ENCODE peak calls at places on chromosome X, in six cellular contexts. Q is aorta; V is effector memory CD4-positive, alpha-beta T cell; P is heart right ventricle; J is mesendoderm; S is mesenchymal stem cell. M is an unnamed sample. For H3K4me1, the result is how much of the 10 kb centered on the place peaks cover.

GRCh38 chrX:53686151-53686885 is at the start of gene HUWE1:
- DNase-seq in V (peak), Q (peak), S (peak), P (peak), J (peak), M (peak)

GRCh38 chrX:107629533-107629909 is 1.2 kb downstream of the PRPS1 start:
- DNase-seq in P (no peak), J (peak), S (peak), Q (no peak), V (no peak), M (no peak)

GRCh38 chrX:27555514-27555913 is 34.6 kb upstream of the DCAF8L2 start:
- DNase-seq in P (no peak), S (peak), J (peak), Q (no peak), V (no peak), M (no peak)

GRCh38 chrX:24069877-24070276 is 15.1 kb downstream of the EIF2S3 start:
- DNase-seq in P (no peak), J (no peak), S (no peak), Q (no peak), V (no peak), M (no peak)

GRCh38 chrX:65677954-65678469 is 10.6 kb downstream of the MSN start:
- DNase-seq in S (peak), V (no peak), J (no peak), P (peak), Q (peak), M (no peak)

GRCh38 chrX:153400146-153401132 is 711 bp downstream of the PNMA6E start:
- DNase-seq in V (peak), Q (no peak), S (peak), P (no peak), J (peak), M (no peak)

GRCh38 chrX:71667328-71668247 is at the start of gene LOC101059915:
- DNase-seq in S (no peak), J (no peak), P (no peak), Q (no peak), V (no peak), M (no peak)

GRCh38 chrX:48458711-48459110 is 11.3 kb downstream of the SLC38A5 start:
- DNase-seq in Q (no peak), J (no peak), P (no peak), S (no peak), V (no peak), M (peak)

GRCh38 chrX:107712231-107713204 is 63.1 kb downstream of the TSC22D3 start:
- DNase-seq in V (no peak), S (peak), P (no peak), J (no peak), Q (peak), M (no peak)

GRCh38 chrX:4936315-4936714 is 1222.9 kb upstream of the PRKX start:
- DNase-seq in P (no peak), S (no peak), Q (no peak), J (no peak), V (no peak), M (no peak)

GRCh38 chrX:94053575-94053974 is 379.6 kb downstream of the FAM133A start:
- DNase-seq in P (no peak), S (no peak), Q (no peak), J (no peak), V (no peak), M (no peak)

GRCh38 chrX:151984328-151984727 is 9.9 kb upstream of the GABRE start:
- DNase-seq in J (no peak), P (no peak), Q (no peak), S (peak), V (no peak), M (no peak)

GRCh38 chrX:81286608-81287007 is 84.7 kb downstream of the SH3BGRL start:
- DNase-seq in V (no peak), J (no peak), Q (no peak), S (no peak), P (no peak), M (no peak)

GRCh38 chrX:38817004-38817703 is 15.9 kb downstream of the MID1IP1 start:
- DNase-seq in Q (peak), J (peak), V (no peak), P (peak), S (peak), M (peak)

GRCh38 chrX:6813836-6814370 is 279.0 kb upstream of the VCX3A start:
- DNase-seq in J (peak), V (no peak), Q (no peak), P (no peak), S (no peak), M (no peak)

GRCh38 chrX:16807976-16808542 is 21.8 kb downstream of the TXLNG start:
- DNase-seq in S (peak), P (no peak), J (peak), V (no peak), Q (no peak), M (no peak)

GRCh38 chrX:1720826-1721225 is 106.0 kb downstream of the ASMT start:
- DNase-seq in S (no peak), J (no peak), Q (no peak), V (no peak), P (no peak), M (no peak)

GRCh38 chrX:150347471-150347870 is 15.6 kb upstream of the MAMLD1 start:
- DNase-seq in Q (no peak), J (no peak), P (no peak), V (no peak), S (no peak), M (no peak)

GRCh38 chrX:72713130-72713529 is 976 bp downstream of the PHKA1 start:
- DNase-seq in S (no peak), V (no peak), J (no peak), P (no peak), Q (no peak), M (no peak)

GRCh38 chrX:45133465-45133864 is 67.2 kb downstream of the DIPK2B start:
- DNase-seq in V (no peak), S (no peak), Q (no peak), J (no peak), P (no peak), M (no peak)

GRCh38 chrX:25013593-25014365 is 2.0 kb downstream of the ARX start:
- DNase-seq in V (no peak), S (no peak), J (no peak), P (no peak), Q (no peak), M (no peak)

GRCh38 chrX:4809571-4809970 is 1096.1 kb upstream of the PRKX start:
- DNase-seq in P (no peak), V (no peak), Q (no peak), S (no peak), J (no peak), M (no peak)

GRCh38 chrX:15849555-15849954 is 5.1 kb downstream of the AP1S2 start:
- DNase-seq in P (no peak), V (no peak), Q (no peak), J (peak), S (peak), M (no peak)

GRCh38 chrX:68827848-68828562 is 816 bp upstream of the EFNB1 start:
- DNase-seq in J (peak), S (peak), Q (peak), V (peak), P (peak), M (peak)

GRCh38 chrX:9897761-9898161 is 69.4 kb upstream of the CLDN34 start:
- DNase-seq in V (no peak), J (no peak), Q (no peak), S (peak), P (no peak), M (no peak)

GRCh38 chrX:22300130-22300529 is 27.4 kb downstream of the CBLL2 start:
- DNase-seq in P (peak), S (peak), J (peak), Q (no peak), V (no peak), M (no peak)

GRCh38 chrX:83469551-83469950 is 38.5 kb upstream of the POU3F4 start:
- DNase-seq in J (peak), S (no peak), Q (no peak), V (no peak), P (no peak), M (no peak)

GRCh38 chrX:63967541-63967940 is 182.5 kb upstream of the ARHGEF9 start:
- DNase-seq in Q (no peak), S (no peak), V (no peak), P (no peak), J (peak), M (no peak)

GRCh38 chrX:121307441-121307840 is 260.0 kb downstream of the GLUD2 start:
- DNase-seq in J (no peak), S (no peak), V (no peak), Q (no peak), P (no peak), M (no peak)

GRCh38 chrX:8607326-8607725 is 124.6 kb downstream of the ANOS1 start:
- DNase-seq in S (no peak), V (no peak), J (peak), P (no peak), Q (no peak), M (no peak)

GRCh38 chrX:49725923-49726904 is 30.4 kb upstream of the PAGE1 start:
- DNase-seq in V (no peak), J (no peak), P (no peak), Q (no peak), S (no peak), M (no peak)

GRCh38 chrX:77622233-77622632 is 163.8 kb downstream of the ATRX start:
- DNase-seq in P (no peak), V (no peak), Q (no peak), S (no peak), J (peak), M (no peak)
- H3K27ac ChIP-seq in P (no peak), V (no peak), Q (no peak), S (no peak), J (no peak), M (no peak)

GRCh38 chrX:33178690-33179089 is 32.7 kb downstream of the DMD start:
- DNase-seq in P (no peak), J (no peak), S (no peak), V (no peak), Q (no peak), M (no peak)

GRCh38 chrX:33188286-33188685 is 23.1 kb downstream of the DMD start:
- DNase-seq in V (no peak), S (no peak), Q (no peak), P (no peak), J (peak), M (no peak)

GRCh38 chrX:33188881-33189280 is 22.5 kb downstream of the DMD start:
- DNase-seq in S (no peak), P (no peak), J (no peak), Q (no peak), V (no peak), M (no peak)

GRCh38 chrX:33178218-33178617 is 33.1 kb downstream of the DMD start:
- DNase-seq in J (no peak), V (no peak), Q (no peak), P (no peak), S (no peak), M (no peak)

GRCh38 chrX:33183366-33183765 is 28.0 kb downstream of the DMD start:
- DNase-seq in V (no peak), S (peak), J (peak), P (peak), Q (peak), M (peak)
- H3K4me1 ChIP-seq in V (under half), S (under half), J (under half), P (under half), Q (under half), M (under half)

GRCh38 chrX:18425199-18426003 is at the start of gene CDKL5:
- DNase-seq in P (peak), V (peak), S (peak), Q (peak), J (peak), M (peak)
- H3K27ac ChIP-seq in P (peak), V (peak), S (peak), Q (peak), J (no peak), M (peak)

GRCh38 chrX:13074297-13075262 is 30.2 kb upstream of the FAM9C start:
- DNase-seq in V (no peak), S (no peak), P (no peak), Q (no peak), J (no peak), M (no peak)

GRCh38 chrX:13076176-13076956 is 31.9 kb upstream of the FAM9C start:
- DNase-seq in V (no peak), P (no peak), J (no peak), Q (no peak), S (peak), M (no peak)

GRCh38 chrX:13078739-13079444 is 34.5 kb upstream of the FAM9C start:
- DNase-seq in Q (peak), S (peak), V (no peak), J (no peak), P (peak), M (peak)

GRCh38 chrX:13080128-13080795 is 35.8 kb upstream of the FAM9C start:
- DNase-seq in V (no peak), Q (no peak), S (no peak), J (no peak), P (no peak), M (no peak)

DNA sequence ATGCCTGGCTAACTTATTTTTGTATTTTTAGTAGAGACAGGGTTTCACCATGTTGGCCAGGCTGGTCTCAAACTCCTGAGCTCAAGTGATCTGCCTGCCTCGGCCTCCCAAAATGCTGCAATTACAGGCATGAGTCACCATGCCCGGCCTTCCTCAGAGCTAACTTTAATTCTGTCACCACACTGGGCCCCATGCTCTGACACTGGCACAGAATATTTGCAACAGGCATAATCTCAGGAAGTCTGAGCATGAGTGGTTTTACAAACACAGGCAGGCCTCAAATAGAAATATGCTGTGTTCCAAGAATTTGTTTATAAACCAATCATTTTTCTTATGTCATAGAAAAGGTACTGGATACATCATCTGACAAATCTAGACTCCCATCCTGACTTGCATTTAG is 32.7 kb upstream of the FAM9C start:
- DNase-seq in Q (peak), S (peak), P (no peak), V (no peak), J (no peak), M (no peak)
- H3K4me1 ChIP-seq in Q (under half), S (under half), P (under half), V (under half), J (under half), M (under half)

GRCh38 chrX:156002517-156002916 is 5.0 kb downstream of the IL9R start:
- DNase-seq in V (no peak), Q (no peak), J (no peak), P (no peak), S (no peak), M (no peak)

GRCh38 chrX:156000361-156000926 is 2.9 kb downstream of the IL9R start:
- DNase-seq in P (no peak), S (no peak), Q (no peak), J (no peak), V (no peak), M (no peak)

GRCh38 chrX:156001001-156001666 is 3.6 kb downstream of the IL9R start:
- DNase-seq in Q (no peak), P (no peak), S (no peak), V (no peak), J (no peak), M (no peak)

GRCh38 chrX:156003486-156004185 is 6.1 kb downstream of the IL9R start:
- DNase-seq in P (no peak), Q (no peak), S (no peak), J (no peak), V (no peak), M (no peak)

GRCh38 chrX:156001667-156002021 is 4.1 kb downstream of the IL9R start:
- DNase-seq in S (no peak), V (no peak), Q (no peak), J (no peak), P (no peak), M (no peak)
- H3K27ac ChIP-seq in S (no peak), V (no peak), Q (no peak), J (no peak), P (no peak), M (no peak)

GRCh38 chrX:110310896-110311295 is 7.0 kb downstream of the AMMECR1 start:
- DNase-seq in V (peak), J (no peak), S (peak), P (no peak), Q (no peak), M (no peak)
- H3K4me1 ChIP-seq in V (under half), J (under half), S (under half), P (under half), Q (under half), M (under half)

GRCh38 chrX:154437971-154438893 is 1.3 kb downstream of the GDI1 start:
- DNase-seq in P (no peak), S (no peak), Q (no peak), J (no peak), V (no peak), M (no peak)
- H3K27ac ChIP-seq in P (peak), S (peak), Q (no peak), J (no peak), V (peak), M (peak)

GRCh38 chrX:40168183-40169015 is 70.6 kb upstream of the BCOR start:
- DNase-seq in J (peak), P (no peak), S (no peak), V (no peak), Q (peak), M (no peak)
- H3K4me1 ChIP-seq in J (under half), P (under half), S (under half), V (under half), Q (under half), M (under half)

GRCh38 chrX:129696463-129697155 is 41.9 kb upstream of the APLN start:
- DNase-seq in P (no peak), Q (no peak), S (no peak), J (no peak), V (no peak), M (no peak)

GRCh38 chrX:129695535-129695934 is 40.8 kb upstream of the APLN start:
- DNase-seq in S (no peak), V (no peak), J (no peak), P (no peak), Q (no peak), M (no peak)

GRCh38 chrX:129695937-129696336 is 41.2 kb upstream of the APLN start:
- DNase-seq in Q (no peak), S (no peak), J (no peak), V (no peak), P (no peak), M (no peak)

GRCh38 chrX:129698150-129698549 is 40.6 kb upstream of the XPNPEP2 start:
- DNase-seq in V (no peak), P (no peak), Q (no peak), S (no peak), J (no peak), M (no peak)

GRCh38 chrX:129697204-129697829 is 41.5 kb upstream of the XPNPEP2 start:
- DNase-seq in J (no peak), S (no peak), P (peak), V (no peak), Q (no peak), M (no peak)
- H3K27ac ChIP-seq in J (no peak), S (no peak), P (no peak), V (no peak), Q (no peak), M (no peak)